ENCODE peak calls at places on chromosome 4, in four cellular contexts. D is brain microvascular endothelial cell; M is fibroblast of pulmonary artery; Q is CD4-positive, CD25-positive, alpha-beta regulatory T cell. X is an unnamed sample.

GRCh38 chr4:176238819-176239218 is 30.2 kb downstream of the ASB5 start:
- DNase-seq in Q (no peak), D (peak; percentile 44), M (peak; percentile 37), X (no peak)

GRCh38 chr4:109548655-109549054 is 11.4 kb upstream of the MCUB start:
- DNase-seq in D (peak; percentile 79), Q (peak; percentile 23), M (peak; percentile 88), X (peak; percentile 71)

GRCh38 chr4:184826315-184827266 is 823 bp upstream of the ACSL1 start:
- DNase-seq in Q (peak; percentile 66), M (no peak), D (no peak), X (no peak)

GRCh38 chr4:35151816-35152572 is 1092.3 kb downstream of the ARAP2 start:
- DNase-seq in Q (no peak), M (no peak), D (no peak), X (no peak)

GRCh38 chr4:155780773-155781172 is 22.0 kb downstream of the GUCY1B1 start:
- DNase-seq in Q (no peak), D (no peak), M (no peak), X (no peak)

GRCh38 chr4:154738426-154738825 is 5.4 kb upstream of the LRAT start:
- DNase-seq in Q (no peak), D (no peak), M (peak; percentile 52), X (no peak)

GRCh38 chr4:144582105-144582850 is 63.7 kb upstream of the HHIP start:
- DNase-seq in D (peak; percentile 40), Q (no peak), M (peak; percentile 40), X (no peak)

GRCh38 chr4:6961496-6962210 is 52.0 kb downstream of the TBC1D14 start:
- DNase-seq in M (no peak), Q (no peak), D (no peak), X (no peak)

GRCh38 chr4:140648716-140649115 is 80.0 kb upstream of the UCP1 start:
- DNase-seq in Q (no peak), M (no peak), D (no peak), X (no peak)

GRCh38 chr4:83548151-83548905 is 12.4 kb downstream of the GPAT3 start:
- DNase-seq in Q (peak; percentile 82), D (peak; percentile 93), M (peak; percentile 95), X (peak; percentile 90)

GRCh38 chr4:36208884-36209473 is 35.3 kb downstream of the ARAP2 start:
- DNase-seq in Q (peak; percentile 56), M (no peak), D (no peak), X (no peak)

GRCh38 chr4:7253341-7253700 is 61.0 kb downstream of the SORCS2 start:
- DNase-seq in M (no peak), D (no peak), Q (no peak), X (no peak)

GRCh38 chr4:168917150-168917779 is 92.8 kb downstream of the CBR4 start:
- DNase-seq in Q (peak; percentile 54), D (peak; percentile 24), M (peak; percentile 80), X (no peak)

GRCh38 chr4:176841730-176842129 is 49.0 kb upstream of the VEGFC start:
- DNase-seq in M (peak; percentile 70), Q (no peak), D (peak; percentile 27), X (peak; percentile 68)

GRCh38 chr4:78210694-78211093 is 153.6 kb downstream of the FRAS1 start:
- DNase-seq in Q (no peak), M (no peak), D (no peak), X (no peak)

GRCh38 chr4:108060164-108060563 is 70.5 kb downstream of the HADH start:
- DNase-seq in Q (no peak), M (peak; percentile 37), D (peak; percentile 35), X (no peak)

GRCh38 chr4:5710065-5710961 is 688 bp upstream of the EVC start:
- DNase-seq in M (no peak), D (peak; percentile 14), Q (no peak), X (no peak)

GRCh38 chr4:24583451-24584174 is 741 bp downstream of the DHX15 start:
- DNase-seq in Q (peak; percentile 72), D (peak; percentile 42), M (peak; percentile 52), X (no peak)

GRCh38 chr4:110865611-110866254 is 242.9 kb upstream of the PITX2 start:
- DNase-seq in Q (no peak), M (peak; percentile 49), D (peak; percentile 36), X (peak; percentile 81)

GRCh38 chr4:17286737-17287460 is 225.0 kb downstream of the QDPR start:
- DNase-seq in D (no peak), Q (no peak), M (no peak), X (no peak)

GRCh38 chr4:146649232-146649631 is 10.5 kb downstream of the POU4F2 start:
- DNase-seq in D (no peak), Q (no peak), M (no peak), X (no peak)

GRCh38 chr4:57043304-57044251 is 64.9 kb downstream of the POLR2B start:
- DNase-seq in Q (no peak), D (no peak), M (peak; percentile 82), X (peak; percentile 97)
- H3K4me3 ChIP-seq in Q (no peak overlapping the region), D (no peak overlapping the region), M (no peak overlapping the region), X (no peak overlapping the region)

DNA sequence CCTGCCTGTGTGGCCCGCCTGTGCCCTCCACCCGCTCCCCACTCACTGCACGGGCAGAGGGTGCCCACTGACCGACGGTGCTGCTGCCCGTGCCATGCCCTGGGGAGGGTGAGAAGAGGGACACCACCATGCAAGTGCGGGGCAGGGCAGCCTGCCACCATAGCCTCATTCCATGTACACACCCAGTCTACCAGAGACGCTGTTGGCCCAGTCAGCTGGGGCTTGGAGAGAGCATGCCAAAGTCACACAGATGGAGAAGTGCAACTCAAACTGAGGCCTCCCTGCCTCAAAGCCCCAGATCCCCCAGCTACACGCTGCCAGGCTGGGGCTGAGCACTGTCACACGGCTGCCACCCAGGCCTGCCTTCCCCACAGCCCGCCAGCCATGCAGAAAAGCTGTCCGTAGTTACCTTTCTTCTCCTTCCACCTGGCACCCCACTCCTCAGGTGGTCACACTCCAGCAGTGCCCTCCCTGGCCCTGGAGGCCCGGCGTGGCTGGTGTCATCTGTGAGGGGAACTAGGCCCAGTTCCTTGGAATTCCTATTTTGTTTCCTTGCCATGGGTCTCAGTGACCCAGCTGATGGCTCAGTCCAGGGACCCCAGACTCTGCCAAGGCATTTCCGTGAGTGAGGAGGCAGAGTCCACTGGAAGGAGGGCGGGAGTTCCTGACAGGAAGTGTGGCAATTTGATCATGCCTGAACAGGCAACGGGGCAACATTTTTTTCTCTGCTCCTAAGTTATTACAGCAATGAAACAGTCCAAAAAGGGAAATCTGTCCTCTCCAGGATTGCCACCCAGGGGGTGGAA is at the start of gene SLC2A9:
- DNase-seq in D (no peak), M (peak; percentile 76), Q (no peak), X (no peak)
- H3K4me3 ChIP-seq in D (no peak within 1 kb of the TSS), M (peak within 1 kb of the TSS; percentile 42), Q (no peak within 1 kb of the TSS), X (no peak within 1 kb of the TSS)

GRCh38 chr4:69830529-69831269 is 29.2 kb downstream of the SULT1E1 start:
- DNase-seq in Q (peak; percentile 20), M (peak; percentile 77), D (peak; percentile 62), X (peak; percentile 79)
- H3K4me3 ChIP-seq in Q (no peak overlapping the region), M (no peak overlapping the region), D (no peak overlapping the region), X (no peak overlapping the region)

DNA sequence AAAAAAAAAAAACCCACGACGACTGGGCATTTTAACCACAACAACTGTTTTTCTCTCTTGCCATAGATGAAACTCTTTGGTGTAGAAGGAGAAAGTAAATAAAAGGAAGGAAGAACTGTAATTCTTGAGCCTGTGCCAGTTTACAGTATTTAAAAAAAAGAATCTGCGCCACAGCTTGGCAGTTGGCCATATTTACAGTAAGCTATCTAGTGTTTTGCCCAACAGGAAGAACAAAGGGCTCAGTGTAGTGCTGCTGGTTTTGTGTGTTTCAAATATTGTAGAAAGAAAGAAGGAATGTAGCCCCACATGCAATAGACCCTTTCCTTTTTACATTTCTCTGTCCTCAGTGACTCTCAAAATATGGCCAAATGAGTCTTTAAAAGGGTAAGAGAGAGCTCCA is 66.1 kb downstream of the NR3C2 start:
- DNase-seq in M (peak; percentile 64), Q (peak; percentile 17), D (peak; percentile 56), X (peak; percentile 18)
- H3K4me3 ChIP-seq in M (no peak overlapping the region), Q (peak overlapping the region; percentile 64), D (peak overlapping the region; percentile 23), X (no peak overlapping the region)